ENCODE peak calls at places on chromosomes 5 and 9, in seven cellular contexts. Z, X, R, B, Q, M and W are unnamed samples.

GRCh38 chr9:27382308-27382707 is 85.4 kb upstream of the EQTN start:
- DNase-seq in Z (no peak), X (no peak), R (no peak), B (peak; percentile 69), Q (no peak), M (no peak), W (no peak)

GRCh38 chr5:5145651-5146529 is 5.8 kb downstream of the ADAMTS16 start:
- DNase-seq in Z (no peak), X (no peak), R (no peak), B (peak; percentile 50), Q (no peak), M (no peak), W (no peak)

GRCh38 chr5:142725231-142726187 is 39.6 kb upstream of the FGF1 start:
- DNase-seq in Z (no peak), X (no peak), R (no peak), B (no peak), Q (no peak), M (no peak), W (no peak)

GRCh38 chr5:115068239-115069086 is 101.2 kb downstream of the TRIM36 start:
- DNase-seq in Z (peak; percentile 4), X (no peak), R (peak; percentile 27), B (peak; percentile 86), Q (no peak), M (no peak), W (no peak)

GRCh38 chr5:150386024-150386855 is 26.5 kb downstream of the CD74 start:
- DNase-seq in Z (no peak), X (no peak), R (no peak), B (no peak), Q (no peak), M (no peak), W (no peak)

GRCh38 chr5:11322133-11322532 is 561.1 kb upstream of the DAP start:
- DNase-seq in Z (no peak), X (no peak), R (no peak), B (no peak), Q (no peak), M (no peak), W (no peak)

GRCh38 chr9:112439825-112440224 is 46.8 kb upstream of the KIAA1958 start:
- DNase-seq in Z (no peak), X (no peak), R (no peak), B (no peak), Q (no peak), M (no peak), W (no peak)

GRCh38 chr5:138275379-138275782 is 960 bp upstream of the GFRA3 start:
- DNase-seq in Z (no peak), X (no peak), R (no peak), B (no peak), Q (no peak), M (no peak), W (no peak)

GRCh38 chr5:137923856-137924255 is 34.6 kb downstream of the PKD2L2 start:
- DNase-seq in Z (no peak), X (no peak), R (no peak), B (no peak), Q (no peak), M (no peak), W (no peak)

GRCh38 chr5:1768283-1769000 is 31.2 kb downstream of the MRPL36 start:
- DNase-seq in Z (no peak), X (peak; percentile 70), R (no peak), B (no peak), Q (no peak), M (no peak), W (no peak)

GRCh38 chr5:60026174-60026573 is 132.6 kb upstream of the PDE4D start:
- DNase-seq in Z (no peak), X (no peak), R (no peak), B (peak; percentile 10), Q (no peak), M (no peak), W (no peak)

GRCh38 chr9:95049761-95050160 is 267.7 kb downstream of the FANCC start:
- DNase-seq in Z (no peak), X (no peak), R (no peak), B (no peak), Q (no peak), M (no peak), W (no peak)